ENCODE peak calls at places on chromosomes 13 and 19, in seven cellular contexts. One of them, this sample, is unnamed.
A peak's percentile ranks its signal among the peaks of the same experiment; 100 is the strongest.

GRCh38 chr19:23075031-23075733 is 41.6 kb upstream of the ZNF730 start:
- DNase-seq in globus pallidus: peak; percentile 10
- DNase-seq in stromal cell of bone marrow: peak; percentile 13
- DNase-seq in nephron progenitor cell: peak; percentile 79
- DNase-seq in A673: peak; percentile 78
- DNase-seq in glomerular endothelial cell: no peak
- DNase-seq in H54: peak; percentile 19
- DNase-seq in this sample: peak; percentile 8

GRCh38 chr13:26529441-26529840 is 28.0 kb upstream of the WASF3 start:
- DNase-seq in glomerular endothelial cell: peak; percentile 4
- DNase-seq in globus pallidus: peak; percentile 15
- DNase-seq in A673: peak; percentile 74
- DNase-seq in H54: peak; percentile 5
- DNase-seq in nephron progenitor cell: peak; percentile 84
- DNase-seq in stromal cell of bone marrow: peak; percentile 34
- DNase-seq in this sample: no peak

GRCh38 chr13:24348797-24349515 is 39.6 kb downstream of the C1QTNF9 start:
- DNase-seq in stromal cell of bone marrow: no peak
- DNase-seq in H54: no peak
- DNase-seq in glomerular endothelial cell: no peak
- DNase-seq in nephron progenitor cell: no peak
- DNase-seq in globus pallidus: no peak
- DNase-seq in A673: no peak
- DNase-seq in this sample: no peak

GRCh38 chr19:46861691-46862503 is 1.1 kb downstream of the ARHGAP35 start:
- DNase-seq in H54: no peak
- DNase-seq in glomerular endothelial cell: no peak
- DNase-seq in stromal cell of bone marrow: no peak
- DNase-seq in nephron progenitor cell: peak; percentile 30
- DNase-seq in A673: peak; percentile 28
- DNase-seq in globus pallidus: peak; percentile 41
- DNase-seq in this sample: no peak

GRCh38 chr19:51640371-51640770 is 6.3 kb downstream of the SIGLEC14 start:
- DNase-seq in stromal cell of bone marrow: no peak
- DNase-seq in globus pallidus: no peak
- DNase-seq in nephron progenitor cell: no peak
- DNase-seq in A673: no peak
- DNase-seq in glomerular endothelial cell: no peak
- DNase-seq in H54: no peak
- DNase-seq in this sample: no peak

GRCh38 chr13:99385161-99385560 is 78.0 kb upstream of the GPR183 start:
- DNase-seq in glomerular endothelial cell: no peak
- DNase-seq in H54: no peak
- DNase-seq in globus pallidus: no peak
- DNase-seq in nephron progenitor cell: no peak
- DNase-seq in A673: no peak
- DNase-seq in stromal cell of bone marrow: no peak
- DNase-seq in this sample: no peak

GRCh38 chr19:40467007-40467565 is 285 bp downstream of the SPTBN4 start:
- DNase-seq in A673: no peak
- DNase-seq in H54: no peak
- DNase-seq in nephron progenitor cell: peak; percentile 44
- DNase-seq in glomerular endothelial cell: no peak
- DNase-seq in stromal cell of bone marrow: no peak
- DNase-seq in globus pallidus: no peak
- DNase-seq in this sample: peak; percentile 10

GRCh38 chr13:80630685-80631121 is 289.8 kb upstream of the SPRY2 start:
- DNase-seq in nephron progenitor cell: no peak
- DNase-seq in globus pallidus: no peak
- DNase-seq in glomerular endothelial cell: peak; percentile 64
- DNase-seq in A673: peak; percentile 40
- DNase-seq in H54: no peak
- DNase-seq in stromal cell of bone marrow: peak; percentile 19
- DNase-seq in this sample: no peak

GRCh38 chr13:112928020-112928931 is 40.7 kb upstream of the MCF2L start:
- DNase-seq in A673: no peak
- DNase-seq in glomerular endothelial cell: no peak
- DNase-seq in stromal cell of bone marrow: no peak
- DNase-seq in H54: no peak
- DNase-seq in globus pallidus: no peak
- DNase-seq in nephron progenitor cell: no peak
- DNase-seq in this sample: no peak

GRCh38 chr19:5624154-5624663 is 1.3 kb downstream of the SAFB start:
- DNase-seq in H54: no peak
- DNase-seq in stromal cell of bone marrow: no peak
- DNase-seq in glomerular endothelial cell: peak; percentile 3
- DNase-seq in nephron progenitor cell: peak; percentile 30
- DNase-seq in globus pallidus: peak; percentile 40
- DNase-seq in A673: peak; percentile 44
- DNase-seq in this sample: no peak

GRCh38 chr19:917323-918151 is at the start of gene KISS1R:
- DNase-seq in A673: peak; percentile 50
- DNase-seq in H54: no peak
- DNase-seq in glomerular endothelial cell: no peak
- DNase-seq in globus pallidus: no peak
- DNase-seq in nephron progenitor cell: peak; percentile 72
- DNase-seq in stromal cell of bone marrow: no peak
- DNase-seq in this sample: no peak

GRCh38 chr13:79533781-79534400 is 52.9 kb downstream of the NDFIP2 start:
- DNase-seq in nephron progenitor cell: no peak
- DNase-seq in stromal cell of bone marrow: no peak
- DNase-seq in globus pallidus: no peak
- DNase-seq in A673: no peak
- DNase-seq in glomerular endothelial cell: no peak
- DNase-seq in H54: no peak
- DNase-seq in this sample: no peak

GRCh38 chr13:27943951-27944350 is 24.2 kb downstream of the PDX1 start:
- DNase-seq in H54: no peak
- DNase-seq in stromal cell of bone marrow: no peak
- DNase-seq in nephron progenitor cell: peak; percentile 32
- DNase-seq in A673: no peak
- DNase-seq in globus pallidus: no peak
- DNase-seq in glomerular endothelial cell: no peak
- DNase-seq in this sample: no peak

GRCh38 chr19:2047449-2048103 is 3.5 kb downstream of the MKNK2 start:
- DNase-seq in globus pallidus: no peak
- DNase-seq in A673: no peak
- DNase-seq in glomerular endothelial cell: no peak
- DNase-seq in nephron progenitor cell: no peak
- DNase-seq in stromal cell of bone marrow: no peak
- DNase-seq in H54: peak; percentile 75
- DNase-seq in this sample: no peak

GRCh38 chr19:1584500-1585242 is 8.0 kb downstream of the MBD3 start:
- DNase-seq in globus pallidus: no peak
- DNase-seq in nephron progenitor cell: no peak
- DNase-seq in H54: no peak
- DNase-seq in A673: no peak
- DNase-seq in glomerular endothelial cell: no peak
- DNase-seq in stromal cell of bone marrow: no peak
- DNase-seq in this sample: no peak

GRCh38 chr19:47063874-47064273 is 15.4 kb upstream of the TMEM160 start:
- DNase-seq in H54: no peak
- DNase-seq in A673: no peak
- DNase-seq in globus pallidus: peak; percentile 24
- DNase-seq in glomerular endothelial cell: no peak
- DNase-seq in nephron progenitor cell: no peak
- DNase-seq in stromal cell of bone marrow: no peak
- DNase-seq in this sample: no peak

GRCh38 chr13:29847501-29847983 is 2.9 kb downstream of the UBL3 start:
- DNase-seq in H54: no peak
- DNase-seq in globus pallidus: peak; percentile 70
- DNase-seq in stromal cell of bone marrow: peak; percentile 25
- DNase-seq in nephron progenitor cell: peak; percentile 14
- DNase-seq in A673: peak; percentile 59
- DNase-seq in glomerular endothelial cell: no peak
- DNase-seq in this sample: peak; percentile 67

GRCh38 chr13:49869514-49869913 is 66.6 kb downstream of the SPRYD7 start:
- DNase-seq in glomerular endothelial cell: no peak
- DNase-seq in H54: no peak
- DNase-seq in stromal cell of bone marrow: no peak
- DNase-seq in A673: peak; percentile 21
- DNase-seq in nephron progenitor cell: no peak
- DNase-seq in globus pallidus: no peak
- DNase-seq in this sample: no peak

GRCh38 chr13:28819046-28819747 is 942 bp upstream of the MTUS2 start:
- DNase-seq in H54: no peak
- DNase-seq in stromal cell of bone marrow: peak; percentile 18
- DNase-seq in A673: peak; percentile 32
- DNase-seq in nephron progenitor cell: no peak
- DNase-seq in globus pallidus: no peak
- DNase-seq in glomerular endothelial cell: no peak
- DNase-seq in this sample: no peak

GRCh38 chr13:113967206-113967720 is 6.6 kb downstream of the C13orf46 start:
- DNase-seq in globus pallidus: no peak
- DNase-seq in nephron progenitor cell: no peak
- DNase-seq in H54: no peak
- DNase-seq in A673: no peak
- DNase-seq in stromal cell of bone marrow: no peak
- DNase-seq in glomerular endothelial cell: no peak
- DNase-seq in this sample: no peak

GRCh38 chr13:78700121-78700910 is 41.4 kb upstream of the OBI1 start:
- DNase-seq in A673: peak; percentile 9
- DNase-seq in globus pallidus: no peak
- DNase-seq in nephron progenitor cell: no peak
- DNase-seq in stromal cell of bone marrow: no peak
- DNase-seq in H54: no peak
- DNase-seq in glomerular endothelial cell: peak; percentile 56
- DNase-seq in this sample: no peak

GRCh38 chr13:80070024-80070703 is 270.8 kb downstream of the SPRY2 start:
- DNase-seq in globus pallidus: no peak
- DNase-seq in H54: no peak
- DNase-seq in stromal cell of bone marrow: no peak
- DNase-seq in nephron progenitor cell: no peak
- DNase-seq in A673: no peak
- DNase-seq in glomerular endothelial cell: no peak
- DNase-seq in this sample: no peak

GRCh38 chr13:110387451-110388140 is 80.5 kb downstream of the COL4A2 start:
- DNase-seq in A673: no peak
- DNase-seq in stromal cell of bone marrow: no peak
- DNase-seq in glomerular endothelial cell: no peak
- DNase-seq in nephron progenitor cell: peak; percentile 33
- DNase-seq in globus pallidus: no peak
- DNase-seq in H54: no peak
- DNase-seq in this sample: no peak

GRCh38 chr19:54159352-54160181 is at the start of gene LENG1:
- DNase-seq in stromal cell of bone marrow: peak; percentile 100
- DNase-seq in H54: peak; percentile 100
- DNase-seq in glomerular endothelial cell: peak; percentile 99
- DNase-seq in globus pallidus: peak; percentile 100
- DNase-seq in nephron progenitor cell: peak; percentile 97
- DNase-seq in A673: peak; percentile 100
- DNase-seq in this sample: peak; percentile 100

GRCh38 chr13:74129500-74130144 is 4.6 kb downstream of the KLF12 start:
- DNase-seq in A673: peak; percentile 81
- DNase-seq in H54: no peak
- DNase-seq in nephron progenitor cell: no peak
- DNase-seq in stromal cell of bone marrow: no peak
- DNase-seq in glomerular endothelial cell: no peak
- DNase-seq in globus pallidus: no peak
- DNase-seq in this sample: no peak

GRCh38 chr13:22262328-22262920 is 591.6 kb downstream of the FGF9 start:
- DNase-seq in glomerular endothelial cell: no peak
- DNase-seq in A673: no peak
- DNase-seq in nephron progenitor cell: no peak
- DNase-seq in H54: no peak
- DNase-seq in globus pallidus: no peak
- DNase-seq in stromal cell of bone marrow: no peak
- DNase-seq in this sample: no peak

GRCh38 chr19:42253245-42254082 is 1.5 kb downstream of the ERF start:
- DNase-seq in stromal cell of bone marrow: no peak
- DNase-seq in globus pallidus: peak; percentile 60
- DNase-seq in nephron progenitor cell: peak; percentile 81
- DNase-seq in glomerular endothelial cell: no peak
- DNase-seq in A673: peak; percentile 83
- DNase-seq in H54: no peak
- DNase-seq in this sample: peak; percentile 73

GRCh38 chr19:2806736-2807378 is 12.8 kb upstream of the ZNF554 start:
- DNase-seq in A673: no peak
- DNase-seq in stromal cell of bone marrow: no peak
- DNase-seq in H54: no peak
- DNase-seq in glomerular endothelial cell: no peak
- DNase-seq in nephron progenitor cell: no peak
- DNase-seq in globus pallidus: no peak
- DNase-seq in this sample: no peak

GRCh38 chr13:59750860-59751259 is 412.9 kb downstream of the DIAPH3 start:
- DNase-seq in H54: no peak
- DNase-seq in nephron progenitor cell: peak; percentile 59
- DNase-seq in A673: peak; percentile 93
- DNase-seq in stromal cell of bone marrow: peak; percentile 47
- DNase-seq in globus pallidus: peak; percentile 60
- DNase-seq in glomerular endothelial cell: no peak
- DNase-seq in this sample: peak; percentile 41

GRCh38 chr19:22617614-22618325 is 16.4 kb upstream of the ZNF492 start:
- DNase-seq in glomerular endothelial cell: no peak
- DNase-seq in A673: no peak
- DNase-seq in globus pallidus: no peak
- DNase-seq in H54: no peak
- DNase-seq in stromal cell of bone marrow: no peak
- DNase-seq in nephron progenitor cell: no peak
- DNase-seq in this sample: no peak

This sample was measured in hippocampal formation.